ENCODE peak calls at places on chromosomes 2 and 18, in five cellular contexts. U, W, B, P and N are unnamed samples.
A peak's percentile ranks its signal among the peaks of the same experiment; 100 is the strongest.

GRCh38 chr2:120596990-120597594 is 138.6 kb upstream of the GLI2 start:
- DNase-seq in U (peak; percentile 50), W (peak; percentile 51), B (peak; percentile 47), P (peak; percentile 53), N (peak; percentile 50)

GRCh38 chr2:29293830-29294438 is 178.7 kb downstream of the CLIP4 start:
- DNase-seq in U (peak; percentile 34), W (no peak), B (no peak), P (no peak), N (no peak)

GRCh38 chr2:10254373-10255188 is 48.1 kb upstream of the HPCAL1 start:
- DNase-seq in U (peak; percentile 59), W (no peak), B (peak; percentile 26), P (no peak), N (peak; percentile 36)

GRCh38 chr2:156818944-156819343 is 382.8 kb downstream of the GPD2 start:
- DNase-seq in U (no peak), W (no peak), B (no peak), P (no peak), N (no peak)

GRCh38 chr2:221308507-221309054 is 263.5 kb downstream of the EPHA4 start:
- DNase-seq in U (no peak), W (no peak), B (no peak), P (no peak), N (no peak)

GRCh38 chr2:49332415-49332814 is 178.1 kb upstream of the FSHR start:
- DNase-seq in U (no peak), W (no peak), B (no peak), P (no peak), N (no peak)

GRCh38 chr2:155665704-155666103 is 666.8 kb downstream of the NR4A2 start:
- DNase-seq in U (no peak), W (no peak), B (no peak), P (no peak), N (no peak)

GRCh38 chr2:86235196-86235980 is 36.1 kb downstream of the MRPL35 start:
- DNase-seq in U (no peak), W (no peak), B (no peak), P (no peak), N (no peak)

GRCh38 chr2:190126758-190127157 is 64.2 kb upstream of the MSTN start:
- DNase-seq in U (no peak), W (peak; percentile 10), B (no peak), P (no peak), N (no peak)

GRCh38 chr2:83584674-83585073 is 874.4 kb downstream of the SUCLG1 start:
- DNase-seq in U (peak; percentile 40), W (no peak), B (no peak), P (no peak), N (no peak)

GRCh38 chr2:203623104-203623503 is 83.3 kb upstream of the CD28 start:
- DNase-seq in U (peak; percentile 97), W (no peak), B (no peak), P (no peak), N (no peak)

GRCh38 chr2:168951871-168952270 is 50.8 kb downstream of the G6PC2 start:
- DNase-seq in U (no peak), W (no peak), B (no peak), P (no peak), N (no peak)

GRCh38 chr2:160614391-160614790 is 120.8 kb upstream of the RBMS1 start:
- DNase-seq in U (no peak), W (no peak), B (no peak), P (no peak), N (no peak)

GRCh38 chr2:71460595-71461303 is 7.4 kb downstream of the DYSF start:
- DNase-seq in U (no peak), W (peak; percentile 51), B (no peak), P (no peak), N (no peak)

GRCh38 chr2:120613742-120614481 is 121.8 kb upstream of the GLI2 start:
- DNase-seq in U (peak; percentile 91), W (no peak), B (peak; percentile 74), P (no peak), N (no peak)

GRCh38 chr2:47208852-47209606 is 53.9 kb upstream of the STPG4 start:
- DNase-seq in U (peak; percentile 70), W (no peak), B (no peak), P (no peak), N (no peak)

GRCh38 chr2:204892506-204893255 is 347.4 kb downstream of the PARD3B start:
- DNase-seq in U (peak; percentile 81), W (no peak), B (no peak), P (no peak), N (no peak)

GRCh38 chr2:11778923-11779757 is 32.7 kb downstream of the LPIN1 start:
- DNase-seq in U (peak; percentile 43), W (peak; percentile 81), B (peak; percentile 83), P (peak; percentile 79), N (peak; percentile 86)

GRCh38 chr18:596288-596881 is 403 bp upstream of the CLUL1 start:
- DNase-seq in U (peak; percentile 11), W (no peak), B (no peak), P (no peak), N (no peak)

GRCh38 chr2:11498543-11499034 is 32.6 kb upstream of the E2F6 start:
- DNase-seq in U (no peak), W (peak; percentile 78), B (peak; percentile 80), P (peak; percentile 88), N (no peak)

GRCh38 chr2:197200056-197200455 is 110.5 kb downstream of the ANKRD44 start:
- DNase-seq in U (no peak), W (no peak), B (no peak), P (no peak), N (no peak)

GRCh38 chr2:197196737-197197136 is 113.8 kb downstream of the ANKRD44 start:
- DNase-seq in U (no peak), W (no peak), B (no peak), P (no peak), N (no peak)

GRCh38 chr2:197200657-197201056 is 109.9 kb downstream of the ANKRD44 start:
- DNase-seq in U (no peak), W (no peak), B (no peak), P (no peak), N (no peak)

GRCh38 chr2:197197808-197198409 is 112.7 kb downstream of the ANKRD44 start:
- DNase-seq in U (no peak), W (no peak), B (no peak), P (no peak), N (no peak)

GRCh38 chr2:197198890-197199289 is 111.7 kb downstream of the ANKRD44 start:
- DNase-seq in U (no peak), W (peak; percentile 28), B (peak; percentile 77), P (peak; percentile 21), N (peak; percentile 63)
- H3K4me3 ChIP-seq in U (no peak overlapping the region), W (no peak overlapping the region), B (no peak overlapping the region), P (no peak overlapping the region), N (peak overlapping the region; percentile 33)

GRCh38 chr2:239329284-239329971 is 71.4 kb downstream of the HDAC4 start:
- DNase-seq in U (no peak), W (peak; percentile 62), B (peak; percentile 44), P (peak; percentile 82), N (no peak)
- H3K4me1 ChIP-seq in U (peaks cover 10% of the 10 kb centered on the region), W (peaks cover 21% of the 10 kb centered on the region), B (no peaks in the 10 kb centered on the region), P (peaks cover 47% of the 10 kb centered on the region), N (peaks cover 14% of the 10 kb centered on the region)

GRCh38 chr2:61671561-61672315 is 133.6 kb upstream of the XPO1 start:
- DNase-seq in U (no peak), W (no peak), B (no peak), P (no peak), N (no peak)
- H3K4me3 ChIP-seq in U (peak overlapping the region; percentile 42), W (peak overlapping the region; percentile 43), B (peak overlapping the region; percentile 20), P (peak overlapping the region; percentile 22), N (peak overlapping the region; percentile 32)

DNA sequence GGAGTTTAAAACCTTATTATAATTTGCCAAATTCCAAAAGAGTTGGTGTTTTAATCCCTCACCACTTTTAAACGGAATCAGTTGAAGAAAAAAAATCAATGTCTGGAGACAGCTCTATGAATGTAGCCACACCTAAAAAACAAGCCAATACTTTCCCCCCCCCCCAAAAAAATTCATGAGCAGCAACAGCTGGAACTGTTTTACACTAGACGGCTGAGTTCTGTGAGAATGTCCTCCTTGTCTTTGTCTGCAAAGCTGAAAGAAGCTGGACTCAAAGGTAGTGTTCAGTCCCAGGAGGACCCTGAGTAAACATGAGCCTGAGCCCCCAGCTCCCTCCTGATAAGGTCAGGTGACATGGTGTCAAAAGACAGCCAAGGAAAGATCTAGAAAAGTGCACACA is 68.2 kb downstream of the ZNF521 start:
- DNase-seq in U (no peak), W (no peak), B (no peak), P (no peak), N (no peak)
- H3K4me1 ChIP-seq in U (peaks cover 29% of the 10 kb centered on the region), W (peaks cover 9% of the 10 kb centered on the region), B (no peaks in the 10 kb centered on the region), P (peaks cover 50% of the 10 kb centered on the region), N (peaks cover 34% of the 10 kb centered on the region)

GRCh38 chr2:195985731-195986130 is 82.9 kb downstream of the DNAH7 start:
- DNase-seq in U (no peak), W (no peak), B (no peak), P (no peak), N (no peak)
- H3K4me3 ChIP-seq in U (no peak overlapping the region), W (no peak overlapping the region), B (no peak overlapping the region), P (no peak overlapping the region), N (no peak overlapping the region)

DNA sequence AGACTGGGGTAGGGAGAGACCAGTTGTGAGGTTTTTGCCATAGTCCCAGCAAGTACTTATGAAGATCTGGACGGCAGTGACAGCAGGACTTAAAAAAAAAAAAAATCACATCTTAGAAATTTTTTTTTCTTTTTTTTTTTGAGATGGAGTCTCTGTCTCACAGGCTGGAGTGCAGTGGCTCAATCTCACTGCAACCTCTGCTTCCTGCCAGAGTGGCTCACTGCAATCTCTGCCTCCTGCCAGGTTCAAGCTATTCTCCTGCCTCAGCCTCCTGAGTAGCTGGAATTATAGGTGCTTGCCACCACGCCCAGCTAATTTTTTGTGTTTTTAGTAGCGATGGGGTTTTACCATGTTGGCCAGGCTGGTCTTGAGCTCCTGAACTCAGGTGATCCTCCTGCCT is 22.4 kb upstream of the STAT4 start:
- DNase-seq in U (no peak), W (no peak), B (no peak), P (no peak), N (no peak)
- H3K4me1 ChIP-seq in U (peaks cover 20% of the 10 kb centered on the region), W (peaks cover 5% of the 10 kb centered on the region), B (peaks cover 2% of the 10 kb centered on the region), P (peaks cover 5% of the 10 kb centered on the region), N (peaks cover 19% of the 10 kb centered on the region)

GRCh38 chr2:238139141-238139840 is 823 bp downstream of the KLHL30 start:
- DNase-seq in U (no peak), W (no peak), B (no peak), P (no peak), N (no peak)
- H3K4me3 ChIP-seq in U (no peak overlapping the region), W (no peak overlapping the region), B (peak overlapping the region; percentile 40), P (peak overlapping the region; percentile 32), N (peak overlapping the region; percentile 27)

DNA sequence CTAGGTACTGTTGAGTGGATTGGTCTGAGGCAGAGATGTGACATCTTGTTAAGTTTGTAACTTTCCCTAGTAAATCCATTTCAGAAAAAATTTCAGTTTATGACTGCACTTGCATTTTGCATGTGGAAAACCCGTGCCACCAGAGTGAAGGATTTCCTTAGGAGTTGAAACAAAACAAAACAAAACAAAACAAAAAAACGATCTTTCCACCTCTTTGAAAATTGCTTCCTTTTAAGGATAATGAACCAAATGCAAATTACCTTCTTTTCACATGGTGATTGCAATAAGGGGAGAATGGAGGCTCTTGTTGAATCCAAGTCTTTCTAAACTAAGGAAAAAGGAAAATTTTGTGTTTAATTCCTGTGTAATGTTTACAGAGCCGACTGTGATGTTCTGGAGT is 43.2 kb downstream of the PHLPP1 start:
- DNase-seq in U (no peak), W (no peak), B (no peak), P (no peak), N (no peak)
- H3K4me1 ChIP-seq in U (no peaks in the 10 kb centered on the region), W (no peaks in the 10 kb centered on the region), B (no peaks in the 10 kb centered on the region), P (no peaks in the 10 kb centered on the region), N (peaks cover 4% of the 10 kb centered on the region)

GRCh38 chr18:78980279-78980771 is 707 bp downstream of the SALL3 start:
- DNase-seq in U (peak; percentile 42), W (no peak), B (no peak), P (no peak), N (no peak)
- H3K4me3 ChIP-seq in U (no peak overlapping the region), W (peak overlapping the region; percentile 58), B (peak overlapping the region; percentile 39), P (no peak overlapping the region), N (no peak overlapping the region)